ENCODE peak calls at places on chromosomes 2 and 18, in eight cellular contexts. B, W, Y, E, C, V, R and L are unnamed samples. For H3K9me3, the result is how much of the 10 kb centered on the place peaks cover.

GRCh38 chr18:11884396-11885030 is 23.6 kb downstream of the MPPE1 start:
- DNase-seq in B (no peak), C (no peak), W (no peak), Y (no peak), R (no peak), E (no peak), V (peak), L (no peak)

GRCh38 chr18:54717673-54718435 is 110.4 kb upstream of the RAB27B start:
- DNase-seq in B (no peak), R (no peak), W (peak), V (no peak), C (no peak), E (peak), Y (peak), L (no peak)

GRCh38 chr2:230908094-230908594 is 16.9 kb downstream of the GPR55 start:
- DNase-seq in R (no peak), V (no peak), C (no peak), B (no peak), Y (peak), E (peak), W (no peak), L (peak)

GRCh38 chr2:31397099-31397498 is 17.4 kb downstream of the XDH start:
- DNase-seq in Y (peak), B (peak), R (no peak), V (no peak), E (no peak), W (no peak), C (no peak), L (no peak)

GRCh38 chr2:238448031-238448955 is 21.6 kb downstream of the ASB1 start:
- DNase-seq in Y (no peak), C (no peak), R (no peak), B (no peak), W (no peak), V (no peak), E (no peak), L (no peak)

GRCh38 chr18:3008546-3008945 is 4.4 kb downstream of the LPIN2 start:
- DNase-seq in E (peak), B (no peak), W (no peak), V (no peak), Y (no peak), R (no peak), C (peak), L (no peak)

GRCh38 chr18:3972291-3972985 is 482.7 kb downstream of the DLGAP1 start:
- DNase-seq in Y (no peak), E (no peak), R (no peak), V (no peak), W (no peak), C (no peak), B (no peak), L (no peak)

GRCh38 chr2:138421315-138421970 is 80.1 kb upstream of the SPOPL start:
- DNase-seq in C (peak), B (no peak), V (no peak), R (no peak), W (no peak), E (peak), Y (no peak), L (no peak)

DNA sequence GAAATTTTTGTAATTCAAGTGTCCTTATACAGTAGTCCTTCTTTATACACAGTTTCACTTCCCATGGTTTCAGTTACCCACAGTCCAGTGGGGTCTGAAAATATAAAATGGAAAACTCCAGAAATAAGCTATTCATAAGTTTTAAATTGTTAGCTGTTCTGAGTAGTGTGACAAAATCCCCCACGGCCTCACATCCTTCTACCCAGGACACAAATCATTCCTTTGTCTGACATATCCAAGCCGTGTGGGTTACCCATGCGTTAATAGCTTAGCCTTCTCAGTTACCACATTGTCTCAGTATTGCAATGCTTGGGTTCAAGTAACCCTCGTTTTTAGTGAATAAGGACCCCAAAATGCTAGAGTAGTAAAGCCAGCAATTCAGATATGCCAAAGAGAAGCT is 662.0 kb upstream of the CNTNAP5 start:
- DNase-seq in W (no peak), R (no peak), C (no peak), V (no peak), Y (no peak), E (no peak), B (no peak), L (no peak)
- H3K9me3 ChIP-seq in W (under half), R (under half), C (under half), V (under half), Y (under half), E (under half), B (under half), L (under half)

DNA sequence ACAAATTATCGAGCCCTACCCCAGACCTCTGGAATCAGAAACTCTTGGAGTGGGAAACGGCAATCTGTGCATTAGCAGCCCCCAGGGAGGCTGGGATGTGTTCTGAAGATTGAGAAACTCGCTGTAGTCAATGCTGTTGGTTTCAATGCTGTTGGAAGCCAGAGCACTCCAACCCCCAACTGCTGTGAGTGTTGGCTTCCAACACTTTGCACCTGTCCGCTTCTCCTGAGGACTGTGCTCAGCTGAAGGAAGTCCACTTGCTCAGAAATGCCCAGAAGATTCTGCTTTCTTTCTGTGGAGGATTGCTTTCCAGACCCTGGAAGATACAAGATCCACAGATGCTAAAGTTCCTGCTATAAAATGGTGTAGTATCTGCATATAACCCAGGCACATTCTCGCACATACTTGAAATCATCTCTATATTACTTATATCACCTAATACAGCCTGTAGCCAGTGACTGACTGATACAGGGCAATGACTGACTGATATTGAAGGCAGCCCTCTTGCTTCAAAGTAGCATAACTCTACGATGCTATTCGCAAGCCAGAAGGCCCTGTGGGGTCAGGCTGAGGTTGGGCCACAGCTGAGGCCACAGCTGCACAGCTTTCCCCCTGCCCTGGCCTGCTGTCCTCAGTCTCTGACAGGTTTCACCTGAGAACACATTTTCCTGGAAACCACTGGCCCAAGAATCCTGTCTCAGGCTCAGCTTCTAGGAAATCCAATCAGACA is 757.7 kb upstream of the ID2 start:
- DNase-seq in C (no peak), R (no peak), V (no peak), E (no peak), W (no peak), B (no peak), Y (no peak), L (no peak)
- H3K9me3 ChIP-seq in C (under half), R (under half), V (under half), E (under half), W (under half), B (under half), Y (under half), L (under half)

DNA sequence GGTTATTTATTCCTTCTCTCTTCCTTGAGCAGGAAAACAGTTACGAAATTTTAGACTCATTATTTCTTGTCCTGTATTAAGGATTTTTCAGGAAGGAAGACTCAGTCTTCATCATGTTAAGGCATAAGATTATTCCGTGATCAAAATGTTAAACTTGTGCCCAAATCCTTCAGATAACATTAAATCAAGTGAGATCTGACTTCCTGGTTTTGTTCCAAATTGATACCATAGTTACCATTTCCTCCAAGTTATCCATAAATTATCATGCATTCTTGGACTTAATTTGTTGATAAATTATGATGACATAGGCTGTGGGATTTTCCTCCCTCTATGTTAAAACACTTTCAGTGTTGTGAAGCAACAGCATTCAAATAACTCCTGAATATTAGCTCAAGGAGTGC is 31.9 kb downstream of the EFEMP1 start:
- DNase-seq in R (peak), C (peak), W (no peak), B (no peak), E (peak), Y (no peak), V (no peak), L (no peak)
- H3K9me3 ChIP-seq in R (under half), C (under half), W (under half), B (under half), E (under half), Y (under half), V (under half), L (under half)

GRCh38 chr2:115560671-115561070 is 1118.2 kb downstream of the DPP10 start:
- DNase-seq in C (no peak), Y (no peak), V (no peak), B (no peak), E (no peak), W (no peak), R (no peak), L (no peak)
- H3K9me3 ChIP-seq in C (under half), Y (under half), V (under half), B (under half), E (under half), W (under half), R (under half), L (under half)

GRCh38 chr2:57097855-57098254 is 914.1 kb downstream of the CCDC85A start:
- DNase-seq in B (no peak), V (no peak), C (no peak), E (no peak), Y (no peak), R (no peak), W (no peak), L (no peak)

GRCh38 chr2:57105694-57106093 is 921.9 kb downstream of the CCDC85A start:
- DNase-seq in E (no peak), R (no peak), B (no peak), Y (no peak), W (no peak), C (no peak), V (no peak), L (no peak)

DNA sequence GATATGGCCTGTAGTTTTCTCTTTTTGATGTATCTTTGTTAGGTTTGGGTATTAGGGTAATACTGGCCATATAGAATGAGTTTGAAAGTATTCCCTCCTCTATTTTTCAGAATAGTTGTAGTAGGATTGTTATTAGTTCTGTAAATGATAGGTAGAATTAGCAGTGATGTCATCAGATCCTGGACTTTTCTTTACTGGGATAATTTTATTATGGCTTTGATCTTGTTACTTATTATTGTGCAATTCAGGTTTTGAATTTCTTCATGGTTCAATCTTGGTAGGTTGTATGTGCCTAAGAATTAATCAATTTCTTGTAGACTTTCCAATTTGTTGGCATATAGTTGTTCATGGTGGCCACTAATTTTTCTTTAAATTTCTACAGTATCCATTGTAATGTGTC is 916.6 kb downstream of the CCDC85A start:
- DNase-seq in B (no peak), R (no peak), E (no peak), C (no peak), V (no peak), Y (no peak), W (no peak), L (no peak)
- H3K9me3 ChIP-seq in B (under half), R (under half), E (under half), C (under half), V (under half), Y (under half), W (under half), L (under half)

GRCh38 chr2:132469095-132469494 is 52.5 kb downstream of the GPR39 start:
- DNase-seq in E (no peak), V (no peak), W (no peak), C (no peak), R (no peak), B (no peak), Y (no peak), L (no peak)
- H3K9me3 ChIP-seq in E (under half), V (under half), W (under half), C (under half), R (under half), B (under half), Y (half or more), L (under half)

GRCh38 chr2:117409443-117409842 is 405.0 kb upstream of the DDX18 start:
- DNase-seq in V (no peak), C (no peak), B (no peak), W (no peak), R (no peak), Y (no peak), E (no peak), L (no peak)
- H3K9me3 ChIP-seq in V (under half), C (under half), B (under half), W (under half), R (under half), Y (under half), E (under half), L (under half)

GRCh38 chr2:81692566-81692965 is 1388.0 kb upstream of the LRRTM1 start:
- DNase-seq in R (no peak), C (no peak), V (no peak), B (no peak), W (no peak), Y (no peak), E (no peak), L (no peak)
- H3K9me3 ChIP-seq in R (under half), C (under half), V (under half), B (under half), W (under half), Y (under half), E (under half), L (under half)